ENCODE peak calls at places on chromosomes 12 and 14, in eight cellular contexts. W is CD4-positive, CD25-positive, alpha-beta regulatory T cell; P is BE2C; Y is uterus; L is CD4-positive, alpha-beta memory T cell; B is SJCRH30; S is DND-41; O is tibial nerve. A is an unnamed sample.

GRCh38 chr12:132541200-132541599 is 51.2 kb downstream of the FBRSL1 start:
- DNase-seq in W (no peak), P (no peak), Y (no peak), L (no peak), B (no peak), S (no peak), O (no peak), A (no peak)

GRCh38 chr12:115354007-115354452 is 670.1 kb upstream of the TBX3 start:
- DNase-seq in W (no peak), P (no peak), Y (peak; percentile 89), L (no peak), B (peak; percentile 16), S (no peak), O (peak; percentile 36), A (peak; percentile 89)

GRCh38 chr12:19867151-19867550 is 427.9 kb downstream of the AEBP2 start:
- DNase-seq in W (no peak), P (no peak), Y (no peak), L (no peak), B (no peak), S (no peak), O (no peak), A (no peak)

GRCh38 chr12:104519190-104519857 is 62.6 kb downstream of the CHST11 start:
- DNase-seq in W (peak; percentile 45), P (no peak), Y (no peak), L (peak; percentile 82), B (no peak), S (peak; percentile 27), O (no peak), A (no peak)

GRCh38 chr14:34052658-34053014 is 101.8 kb upstream of the EGLN3 start:
- DNase-seq in W (no peak), P (no peak), Y (no peak), L (no peak), B (peak; percentile 76), S (no peak), O (no peak), A (peak; percentile 26)

GRCh38 chr12:62435337-62436163 is 31.1 kb upstream of the MON2 start:
- DNase-seq in W (peak; percentile 56), P (peak; percentile 65), Y (peak; percentile 25), L (no peak), B (peak; percentile 11), S (no peak), O (no peak), A (peak; percentile 78)

GRCh38 chr14:89736866-89737265 is 217.7 kb downstream of the EFCAB11 start:
- DNase-seq in W (no peak), P (no peak), Y (no peak), L (no peak), B (no peak), S (no peak), O (no peak), A (no peak)

GRCh38 chr12:553216-554000 is 93.7 kb downstream of the B4GALNT3 start:
- DNase-seq in W (peak; percentile 52), P (no peak), Y (no peak), L (no peak), B (no peak), S (no peak), O (no peak), A (peak; percentile 42)

GRCh38 chr12:55624056-55624455 is 12.6 kb upstream of the OR10P1 start:
- DNase-seq in W (peak; percentile 10), P (no peak), Y (no peak), L (no peak), B (no peak), S (no peak), O (no peak), A (no peak)

GRCh38 chr12:109630107-109630506 is 56.5 kb downstream of the MVK start:
- DNase-seq in W (no peak), P (no peak), Y (no peak), L (no peak), B (no peak), S (no peak), O (no peak), A (no peak)

GRCh38 chr12:109631236-109632150 is 57.9 kb downstream of the MVK start:
- DNase-seq in W (no peak), P (peak; percentile 60), Y (no peak), L (no peak), B (no peak), S (no peak), O (no peak), A (no peak)

GRCh38 chr12:109627633-109628032 is 54.0 kb downstream of the MVK start:
- DNase-seq in W (no peak), P (no peak), Y (no peak), L (no peak), B (no peak), S (no peak), O (no peak), A (no peak)

GRCh38 chr12:109632299-109632698 is 58.7 kb downstream of the MVK start:
- DNase-seq in W (no peak), P (no peak), Y (no peak), L (no peak), B (no peak), S (no peak), O (no peak), A (no peak)

GRCh38 chr12:109630815-109631214 is 57.2 kb downstream of the MVK start:
- DNase-seq in W (no peak), P (no peak), Y (no peak), L (no peak), B (no peak), S (no peak), O (no peak), A (no peak)
- H3K4me3 ChIP-seq in W (no peak overlapping the region), P (no peak overlapping the region), Y (no peak overlapping the region), L (no peak overlapping the region), B (no peak overlapping the region), S (no peak overlapping the region), O (no peak overlapping the region), A (no peak overlapping the region)

DNA sequence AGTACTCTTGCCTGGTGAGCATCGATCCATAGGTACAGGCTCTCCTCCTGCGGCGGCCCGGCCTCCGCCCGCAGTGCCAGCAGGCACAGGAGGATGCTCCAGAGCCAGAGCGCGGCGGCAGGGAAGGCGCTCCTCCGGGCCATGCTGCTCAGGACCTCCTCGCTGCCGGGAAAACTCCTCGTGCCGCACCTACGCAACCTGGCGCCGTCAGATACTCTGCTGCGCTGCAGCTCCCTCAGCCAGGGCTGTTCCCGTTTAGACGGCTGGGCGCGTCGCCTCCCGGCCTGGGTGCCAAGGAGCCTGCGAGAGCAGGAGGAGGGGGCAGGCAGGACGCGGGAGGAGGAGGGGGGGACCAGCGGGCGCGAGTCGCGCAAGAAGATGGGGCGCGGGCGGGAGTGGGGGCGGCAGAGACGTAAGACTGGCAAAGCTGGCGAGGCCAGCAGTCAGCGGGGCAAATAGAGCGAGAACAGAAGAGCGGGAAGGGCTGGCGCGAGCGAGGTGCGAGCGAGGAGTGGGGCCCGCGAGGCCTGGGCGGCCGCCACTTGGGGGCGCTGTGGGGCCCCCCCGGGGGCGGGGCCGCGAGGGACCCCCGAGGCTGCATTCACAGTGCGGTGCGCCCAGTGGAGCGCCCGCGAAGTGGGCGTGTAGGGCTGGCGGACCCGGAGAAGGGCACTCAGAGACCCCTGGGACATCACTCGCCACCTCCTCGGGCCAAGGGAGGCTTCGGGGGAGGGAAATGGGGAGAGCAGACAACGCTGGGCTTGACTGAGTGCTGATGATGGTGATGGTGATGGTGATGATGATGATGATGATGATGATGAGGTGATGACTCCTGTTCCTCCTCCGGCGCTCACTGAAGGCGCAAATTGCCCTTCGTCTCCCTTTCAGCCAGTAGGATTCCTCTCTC is at the start of gene WIF1:
- DNase-seq in W (peak; percentile 28), P (peak; percentile 31), Y (no peak), L (no peak), B (no peak), S (no peak), O (no peak), A (peak; percentile 63)
- H3K27me3 ChIP-seq in W (peaks cover 53% of the 10 kb centered on the region), P (peaks cover 77% of the 10 kb centered on the region), Y (peaks cover 24% of the 10 kb centered on the region), L (peaks cover 9% of the 10 kb centered on the region), B (no peaks in the 10 kb centered on the region), S (peaks cover 9% of the 10 kb centered on the region), O (peaks cover 92% of the 10 kb centered on the region), A (no peaks in the 10 kb centered on the region)

GRCh38 chr12:34376133-34376799 is 354.0 kb downstream of the ALG10 start:
- DNase-seq in W (no peak), P (no peak), Y (no peak), L (no peak), B (no peak), S (no peak), O (no peak), A (no peak)

GRCh38 chr12:34373926-34374325 is 351.6 kb downstream of the ALG10 start:
- DNase-seq in W (no peak), P (no peak), Y (no peak), L (no peak), B (no peak), S (no peak), O (no peak), A (no peak)

GRCh38 chr12:34368079-34368478 is 345.8 kb downstream of the ALG10 start:
- DNase-seq in W (no peak), P (no peak), Y (no peak), L (no peak), B (no peak), S (no peak), O (no peak), A (no peak)

GRCh38 chr12:34372003-34372402 is 349.7 kb downstream of the ALG10 start:
- DNase-seq in W (no peak), P (no peak), Y (no peak), L (no peak), B (no peak), S (no peak), O (no peak), A (no peak)

GRCh38 chr12:34371050-34371449 is 348.8 kb downstream of the ALG10 start:
- DNase-seq in W (no peak), P (no peak), Y (no peak), L (no peak), B (no peak), S (no peak), O (no peak), A (no peak)
- H3K9me3 ChIP-seq in W (no peaks in the 10 kb centered on the region), P (no peaks in the 10 kb centered on the region), Y (no peaks in the 10 kb centered on the region), L (no peaks in the 10 kb centered on the region), B (no peaks in the 10 kb centered on the region), S (peaks cover 51% of the 10 kb centered on the region), O (no peaks in the 10 kb centered on the region), A (peaks cover 8% of the 10 kb centered on the region)

GRCh38 chr14:88554458-88555286 is at the start of gene PTPN21:
- DNase-seq in W (no peak), P (peak; percentile 72), Y (peak; percentile 69), L (peak; percentile 33), B (peak; percentile 76), S (no peak), O (peak; percentile 57), A (peak; percentile 64)

GRCh38 chr14:88551094-88551870 is 3.5 kb downstream of the PTPN21 start:
- DNase-seq in W (peak; percentile 59), P (peak; percentile 89), Y (peak; percentile 73), L (no peak), B (no peak), S (no peak), O (peak; percentile 48), A (peak; percentile 88)

GRCh38 chr14:88553886-88554457 is 835 bp downstream of the PTPN21 start:
- DNase-seq in W (no peak), P (no peak), Y (no peak), L (no peak), B (no peak), S (no peak), O (no peak), A (no peak)

GRCh38 chr14:88551936-88552565 is 2.8 kb downstream of the PTPN21 start:
- DNase-seq in W (no peak), P (peak; percentile 24), Y (no peak), L (no peak), B (no peak), S (no peak), O (no peak), A (no peak)

DNA sequence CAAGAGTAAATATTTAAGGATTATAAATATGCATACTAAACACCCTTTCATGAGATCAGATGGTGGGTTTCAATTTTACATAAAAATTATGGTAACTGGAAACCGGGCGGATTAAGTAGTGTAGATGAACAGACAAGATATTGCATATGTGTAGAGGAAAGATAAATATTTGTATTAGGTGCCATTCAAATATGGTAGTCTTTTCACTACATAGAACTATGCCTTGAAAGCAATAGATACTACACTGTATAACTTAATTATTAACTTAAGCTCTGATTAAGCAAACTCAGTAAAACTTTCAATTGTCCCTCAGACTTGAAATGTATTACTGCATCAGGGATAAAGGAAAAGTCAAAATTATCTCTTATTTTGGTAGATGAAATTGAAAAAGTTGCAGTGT is 1.9 kb downstream of the PTPN21 start:
- DNase-seq in W (no peak), P (no peak), Y (no peak), L (no peak), B (no peak), S (no peak), O (no peak), A (no peak)
- H3K4me3 ChIP-seq in W (no peak overlapping the region), P (peak overlapping the region; percentile 13), Y (peak overlapping the region; percentile 59), L (no peak overlapping the region), B (peak overlapping the region; percentile 88), S (no peak overlapping the region), O (peak overlapping the region; percentile 59), A (peak overlapping the region; percentile 80)